ENCODE peak calls at places on chromosomes 3 and 15, in four cellular contexts. V, S, J and Z are unnamed samples.

GRCh38 chr15:61831505-61831921 is 228.7 kb downstream of the VPS13C start:
- DNase-seq in V (no peak), S (no peak), J (no peak), Z (peak)

GRCh38 chr15:34038404-34039179 is 412 bp downstream of the AVEN start:
- DNase-seq in V (peak), S (no peak), J (peak), Z (no peak)

GRCh38 chr3:48411606-48412374 is 18.1 kb downstream of the PLXNB1 start:
- DNase-seq in V (no peak), S (no peak), J (no peak), Z (no peak)

GRCh38 chr3:10342781-10343180 is 21.9 kb upstream of the SEC13 start:
- DNase-seq in V (no peak), S (no peak), J (no peak), Z (no peak)

GRCh38 chr3:48634661-48635221 is 520 bp downstream of the SLC26A6 start:
- DNase-seq in V (peak), S (peak), J (peak), Z (no peak)

GRCh38 chr3:139524841-139525538 is 14.6 kb downstream of the RBP1 start:
- DNase-seq in V (no peak), S (no peak), J (no peak), Z (peak)

GRCh38 chr3:156474560-156475389 is 80.1 kb downstream of the SSR3 start:
- DNase-seq in V (no peak), S (no peak), J (no peak), Z (no peak)

GRCh38 chr3:115518100-115518852 is 105.0 kb upstream of the GAP43 start:
- DNase-seq in V (peak), S (no peak), J (no peak), Z (no peak)

GRCh38 chr3:118932822-118933558 is 101.7 kb downstream of the IGSF11 start:
- DNase-seq in V (no peak), S (no peak), J (no peak), Z (no peak)

GRCh38 chr15:51307325-51307724 is 31.1 kb downstream of the CYP19A1 start:
- DNase-seq in V (no peak), S (no peak), J (no peak), Z (no peak)

GRCh38 chr3:45555154-45555591 is 39.4 kb upstream of the LIMD1 start:
- DNase-seq in V (no peak), S (no peak), J (no peak), Z (no peak)

GRCh38 chr3:154786724-154787123 is 293.4 kb upstream of the MME start:
- DNase-seq in V (no peak), S (no peak), J (no peak), Z (no peak)

GRCh38 chr3:27923349-27924068 is 201.4 kb upstream of the EOMES start:
- DNase-seq in V (no peak), S (no peak), J (no peak), Z (no peak)

GRCh38 chr15:53837263-53837662 is 77.8 kb upstream of the WDR72 start:
- DNase-seq in V (no peak), S (no peak), J (peak), Z (no peak)

GRCh38 chr3:184262166-184262926 is 993 bp upstream of the CAMK2N2 start:
- DNase-seq in V (peak), S (no peak), J (no peak), Z (no peak)

GRCh38 chr3:154864947-154865346 is 215.2 kb upstream of the MME start:
- DNase-seq in V (no peak), S (no peak), J (no peak), Z (no peak)

GRCh38 chr3:190886945-190887344 is 24.5 kb upstream of the GMNC start:
- DNase-seq in V (no peak), S (no peak), J (no peak), Z (no peak)

GRCh38 chr3:65356331-65357286 is 668.8 kb upstream of the ADAMTS9 start:
- DNase-seq in V (no peak), S (no peak), J (no peak), Z (no peak)

GRCh38 chr3:176584413-176585176 is 612.7 kb downstream of the TBL1XR1 start:
- DNase-seq in V (peak), S (no peak), J (no peak), Z (no peak)

GRCh38 chr3:170425491-170426239 is 7.0 kb downstream of the CLDN11 start:
- DNase-seq in V (no peak), S (no peak), J (peak), Z (no peak)

GRCh38 chr3:147390589-147391569 is 15.5 kb downstream of the ZIC4 start:
- DNase-seq in V (no peak), S (no peak), J (no peak), Z (no peak)

GRCh38 chr3:168047190-168047795 is 48.4 kb downstream of the GOLIM4 start:
- DNase-seq in V (peak), S (peak), J (peak), Z (no peak)

GRCh38 chr3:94596887-94597537 is 534.2 kb downstream of the NSUN3 start:
- DNase-seq in V (no peak), S (no peak), J (no peak), Z (no peak)

GRCh38 chr3:15341030-15341726 is 8.8 kb upstream of the SH3BP5 start:
- DNase-seq in V (no peak), S (no peak), J (no peak), Z (no peak)

GRCh38 chr3:189270248-189270832 is 98.6 kb downstream of the TPRG1 start:
- DNase-seq in V (peak), S (no peak), J (peak), Z (no peak)

GRCh38 chr3:186775999-186776398 is 7.4 kb upstream of the EIF4A2 start:
- DNase-seq in V (no peak), S (no peak), J (peak), Z (no peak)

GRCh38 chr3:194574639-194575483 is 58.4 kb downstream of the TMEM44 start:
- DNase-seq in V (no peak), S (no peak), J (no peak), Z (no peak)

GRCh38 chr15:68632101-68632500 is 53.3 kb downstream of the CORO2B start:
- DNase-seq in V (no peak), S (no peak), J (no peak), Z (no peak)

GRCh38 chr15:77804210-77804609 is 171.5 kb upstream of the LINGO1 start:
- DNase-seq in V (no peak), S (no peak), J (no peak), Z (no peak)

DNA sequence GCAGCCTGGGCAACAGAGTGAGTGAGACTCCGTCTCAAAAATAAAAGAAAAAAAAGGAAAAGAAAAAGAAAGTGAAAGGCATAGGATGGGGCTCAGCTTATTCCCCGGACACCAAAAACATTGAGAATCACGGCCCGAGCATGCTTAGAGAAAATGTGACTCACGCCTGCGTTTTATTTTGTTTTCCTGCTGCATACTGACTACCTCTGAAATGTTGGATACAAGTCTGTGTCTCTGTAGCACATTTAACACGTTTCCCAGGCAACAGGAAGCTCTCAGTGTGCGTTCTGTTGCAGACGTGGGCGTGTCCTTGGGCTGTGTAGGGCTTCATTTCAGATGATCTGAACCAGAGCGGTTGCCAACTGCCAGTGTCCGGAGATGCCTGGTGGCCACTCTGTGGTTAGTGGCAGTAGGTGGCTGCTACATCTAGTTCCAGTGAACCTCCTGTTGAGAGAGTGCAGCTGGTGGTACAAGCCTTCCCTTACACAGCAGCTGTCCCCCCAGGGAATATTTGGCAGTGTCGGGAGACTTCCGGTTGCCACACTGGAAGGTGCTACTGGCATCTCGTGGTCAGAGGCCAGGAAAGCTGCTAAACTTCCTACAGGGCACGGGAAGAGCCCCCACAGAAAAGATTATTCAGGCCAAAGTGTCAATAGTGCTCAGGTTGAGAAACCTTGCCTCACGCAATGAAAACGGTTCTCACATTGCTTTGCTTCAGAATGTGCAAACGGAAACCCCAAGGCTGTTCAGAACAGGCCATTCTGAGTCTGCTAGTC is 3.0 kb downstream of the SLC51A start:
- DNase-seq in V (peak), S (peak), J (no peak), Z (no peak)
- TF ChIP-seq POLR2AphosphoS5 in V (no peak), S (no peak), J (no peak), Z (no peak)

GRCh38 chr15:25735550-25736384 is 127.4 kb downstream of the ATP10A start:
- DNase-seq in V (no peak), S (no peak), J (no peak), Z (peak)
- H3K27ac ChIP-seq in V (no peak), S (no peak), J (no peak), Z (no peak)

DNA sequence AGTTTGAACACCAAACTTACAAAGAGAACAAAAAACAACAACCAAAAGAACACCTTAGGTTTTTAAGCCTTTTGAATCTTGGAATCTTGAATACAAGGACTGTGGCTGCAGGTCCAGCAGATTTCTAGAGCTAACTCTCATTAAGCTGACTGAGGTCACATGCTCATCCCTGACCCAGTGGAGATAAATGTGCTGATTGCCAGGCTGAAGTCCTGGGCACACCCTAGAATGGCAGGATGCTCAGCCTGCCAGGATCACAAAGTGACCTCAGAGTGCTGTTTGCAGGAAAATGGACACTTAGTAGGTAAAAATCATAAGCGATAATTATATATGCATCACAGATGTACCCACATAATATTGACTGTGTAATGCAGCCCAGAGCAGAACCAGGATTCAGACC is 245.3 kb upstream of the NR2E3 start:
- DNase-seq in V (no peak), S (no peak), J (no peak), Z (no peak)
- TF ChIP-seq POLR2AphosphoS5 in V (no peak), S (no peak), J (no peak), Z (no peak)

DNA sequence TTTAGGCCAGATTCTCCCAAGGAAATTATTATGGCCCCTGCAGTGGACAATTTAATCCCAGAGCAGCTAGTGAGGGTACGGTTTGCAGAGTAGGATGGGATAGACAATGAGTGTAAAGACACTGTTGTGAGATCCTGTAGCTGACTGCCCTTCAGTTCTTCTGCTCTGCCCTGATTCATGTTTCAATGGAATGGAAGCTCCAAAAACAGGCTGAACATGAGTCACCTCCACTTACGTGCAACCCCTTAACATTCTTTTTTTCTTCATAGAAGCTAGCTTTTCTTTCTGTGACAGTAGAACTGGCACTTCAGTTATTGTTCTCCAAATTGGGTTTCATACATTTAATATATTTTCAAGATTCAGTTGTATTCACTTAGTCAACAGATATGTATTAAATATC is 32.1 kb downstream of the CLDN18 start:
- DNase-seq in V (no peak), S (no peak), J (no peak), Z (no peak)
- H3K27ac ChIP-seq in V (no peak), S (no peak), J (no peak), Z (no peak)

DNA sequence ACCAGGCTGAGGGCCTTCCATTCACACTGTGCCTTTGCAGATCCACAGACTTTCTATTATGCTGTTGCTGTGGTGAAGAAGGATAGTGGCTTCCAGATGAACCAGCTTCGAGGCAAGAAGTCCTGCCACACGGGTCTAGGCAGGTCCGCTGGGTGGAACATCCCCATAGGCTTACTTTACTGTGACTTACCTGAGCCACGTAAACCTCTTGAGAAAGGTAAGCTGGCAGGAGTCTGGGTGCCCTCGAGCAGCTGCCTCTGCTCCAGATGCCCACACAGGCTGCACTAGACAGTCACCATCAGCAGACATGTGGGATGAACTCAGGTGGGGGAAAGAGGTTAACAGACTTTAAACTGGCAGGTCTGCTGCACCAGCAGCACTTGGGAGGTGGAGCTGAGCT is 8.3 kb downstream of the TF start:
- DNase-seq in V (no peak), S (no peak), J (no peak), Z (no peak)
- TF ChIP-seq POLR2AphosphoS5 in V (no peak), S (no peak), J (peak), Z (no peak)